ENCODE peak calls at places on chromosomes 6 and 20, in seven cellular contexts. S is ascending aorta, O is tibial artery, Z is GM20000, P is pancreas, I is uterus, B is cardiac fibroblast. Y is an unnamed sample.

GRCh38 chr20:48400009-48400408 is 427.8 kb downstream of the PREX1 start:
- DNase-seq in S (no peak), O (no peak), Z (no peak), P (no peak), I (no peak), B (no peak), Y (no peak)

GRCh38 chr20:48957053-48957481 is 35.6 kb downstream of the ARFGEF2 start:
- DNase-seq in S (no peak), O (no peak), Z (no peak), P (no peak), I (no peak), B (peak), Y (no peak)

GRCh38 chr6:104633125-104633524 is 226.6 kb downstream of the HACE1 start:
- DNase-seq in S (no peak), O (no peak), Z (no peak), P (no peak), I (no peak), B (peak), Y (no peak)

GRCh38 chr20:19435820-19436219 is 223.4 kb downstream of the SLC24A3 start:
- DNase-seq in S (no peak), O (no peak), Z (no peak), P (no peak), I (no peak), B (no peak), Y (no peak)

GRCh38 chr20:19823971-19824370 is 65.9 kb downstream of the RIN2 start:
- DNase-seq in S (no peak), O (no peak), Z (no peak), P (no peak), I (no peak), B (peak), Y (no peak)

GRCh38 chr6:113888493-113888892 is 31.3 kb downstream of the MARCKS start:
- DNase-seq in S (no peak), O (no peak), Z (no peak), P (no peak), I (no peak), B (no peak), Y (no peak)

GRCh38 chr6:141291322-141291721 is 841.4 kb upstream of the GJE1 start:
- DNase-seq in S (no peak), O (no peak), Z (no peak), P (no peak), I (no peak), B (no peak), Y (no peak)

GRCh38 chr20:58461899-58462298 is 53.3 kb downstream of the APCDD1L start:
- DNase-seq in S (no peak), O (no peak), Z (no peak), P (no peak), I (no peak), B (no peak), Y (no peak)

GRCh38 chr6:110524305-110524704 is 47.9 kb upstream of the SLC22A16 start:
- DNase-seq in S (no peak), O (no peak), Z (no peak), P (no peak), I (no peak), B (no peak), Y (no peak)

GRCh38 chr6:95601133-95601532 is 23.8 kb downstream of the MANEA start:
- DNase-seq in S (no peak), O (no peak), Z (no peak), P (no peak), I (no peak), B (peak), Y (no peak)

GRCh38 chr6:137188855-137189254 is 15.4 kb upstream of the IL22RA2 start:
- DNase-seq in S (no peak), O (no peak), Z (no peak), P (no peak), I (no peak), B (no peak), Y (no peak)

GRCh38 chr6:119160911-119161310 is 82.4 kb upstream of the FAM184A start:
- DNase-seq in S (no peak), O (no peak), Z (no peak), P (no peak), I (no peak), B (no peak), Y (no peak)

GRCh38 chr20:16518068-16518783 is 55.0 kb downstream of the KIF16B start:
- DNase-seq in S (no peak), O (no peak), Z (peak), P (no peak), I (no peak), B (peak), Y (peak)

GRCh38 chr6:6397842-6398241 is 77.4 kb upstream of the F13A1 start:
- DNase-seq in S (no peak), O (no peak), Z (no peak), P (no peak), I (no peak), B (no peak), Y (no peak)

GRCh38 chr20:50399917-50400704 is 110.1 kb upstream of the PTPN1 start:
- DNase-seq in S (no peak), O (no peak), Z (no peak), P (no peak), I (no peak), B (no peak), Y (no peak)

GRCh38 chr6:14429396-14429795 is 311.8 kb downstream of the CD83 start:
- DNase-seq in S (no peak), O (no peak), Z (no peak), P (no peak), I (no peak), B (no peak), Y (no peak)

GRCh38 chr6:167686204-167686893 is 140.4 kb upstream of the AFDN start:
- DNase-seq in S (no peak), O (no peak), Z (no peak), P (no peak), I (no peak), B (no peak), Y (no peak)

GRCh38 chr20:50271674-50272412 is 81.2 kb downstream of the CEBPB start:
- DNase-seq in S (no peak), O (peak), Z (no peak), P (no peak), I (no peak), B (no peak), Y (no peak)

GRCh38 chr20:32018269-32019155 is 8.3 kb downstream of the CCM2L start:
- DNase-seq in S (no peak), O (peak), Z (peak), P (peak), I (peak), B (no peak), Y (peak)

GRCh38 chr20:31835977-31836852 is 9.2 kb downstream of the FOXS1 start:
- DNase-seq in S (peak), O (peak), Z (peak), P (peak), I (peak), B (peak), Y (peak)

GRCh38 chr6:106527979-106528378 is 101.3 kb downstream of the RTN4IP1 start:
- DNase-seq in S (no peak), O (no peak), Z (no peak), P (no peak), I (no peak), B (peak), Y (no peak)

GRCh38 chr20:36819662-36820061 is 46.1 kb upstream of the DSN1 start:
- DNase-seq in S (no peak), O (no peak), Z (no peak), P (no peak), I (no peak), B (no peak), Y (no peak)

GRCh38 chr20:42572320-42573016 is 617.2 kb downstream of the PTPRT start:
- DNase-seq in S (no peak), O (no peak), Z (no peak), P (no peak), I (no peak), B (no peak), Y (no peak)

GRCh38 chr20:16279320-16279719 is 293.9 kb downstream of the KIF16B start:
- DNase-seq in S (no peak), O (no peak), Z (no peak), P (no peak), I (no peak), B (no peak), Y (no peak)

GRCh38 chr6:30075094-30075986 is at the start of gene RNF39:
- DNase-seq in S (no peak), O (no peak), Z (peak), P (peak), I (no peak), B (no peak), Y (peak)
- TF ChIP-seq CTCF in S (peak), O (no peak), Z (peak), P (no peak), I (no peak), B (peak), Y (peak)

DNA sequence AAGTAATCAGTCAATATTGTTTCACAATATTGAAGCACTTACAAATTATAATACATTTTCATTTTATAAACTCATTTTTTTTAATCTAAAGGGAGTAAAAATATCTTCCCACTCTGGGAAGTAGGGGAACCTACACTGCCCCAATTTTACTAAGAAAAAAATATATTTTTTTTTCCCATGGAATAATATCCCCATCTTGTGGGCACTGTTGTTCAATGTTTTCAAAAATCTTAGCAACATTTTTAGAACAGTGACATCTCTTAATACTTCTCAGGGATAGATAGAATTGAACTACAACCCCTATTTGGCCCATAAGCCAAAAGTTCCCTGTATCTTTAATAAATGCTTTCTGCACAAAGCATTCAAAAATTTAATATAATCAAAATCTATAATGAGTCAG is 42.9 kb downstream of the ARHGAP18 start:
- DNase-seq in S (no peak), O (no peak), Z (no peak), P (no peak), I (no peak), B (peak), Y (no peak)
- TF ChIP-seq CTCF in S (no peak), O (no peak), Z (no peak), P (no peak), I (no peak), B (peak), Y (no peak)

GRCh38 chr20:46104262-46104661 is 13.9 kb upstream of the CD40 start:
- DNase-seq in S (no peak), O (no peak), Z (no peak), P (no peak), I (no peak), B (no peak), Y (no peak)
- TF ChIP-seq CTCF in S (no peak), O (no peak), Z (no peak), P (no peak), I (no peak), B (no peak), Y (no peak)

GRCh38 chr6:9408718-9409117 is 973.4 kb upstream of the SLC35B3 start:
- DNase-seq in S (no peak), O (no peak), Z (no peak), P (no peak), I (no peak), B (no peak), Y (no peak)

GRCh38 chr6:9409126-9409525 is 973.8 kb upstream of the SLC35B3 start:
- DNase-seq in S (no peak), O (no peak), Z (no peak), P (no peak), I (no peak), B (no peak), Y (no peak)

GRCh38 chr6:9417400-9417799 is 982.1 kb upstream of the SLC35B3 start:
- DNase-seq in S (no peak), O (no peak), Z (no peak), P (no peak), I (no peak), B (no peak), Y (no peak)

GRCh38 chr6:9412951-9413559 is 977.7 kb upstream of the SLC35B3 start:
- DNase-seq in S (no peak), O (no peak), Z (peak), P (no peak), I (no peak), B (peak), Y (peak)
- TF ChIP-seq CTCF in S (no peak), O (no peak), Z (peak), P (peak), I (no peak), B (peak), Y (peak)

Y was measured in GM10248.